ENCODE peak calls at places on chromosomes 11 and 22, in four cellular contexts. O, A, T and G are unnamed samples. For H4K20me1, the result is how much of the 10 kb centered on the place peaks cover.

GRCh38 chr11:67349036-67349435 is 4.3 kb downstream of the POLD4 start:
- DNase-seq in O (no peak), A (no peak), T (no peak), G (no peak)

GRCh38 chr22:47151490-47151889 is 389.0 kb downstream of the TBC1D22A start:
- DNase-seq in A (no peak), O (peak), T (no peak), G (no peak)

GRCh38 chr22:17982572-17983141 is 41.7 kb downstream of the MICAL3 start:
- DNase-seq in O (no peak), T (no peak), A (no peak), G (no peak)

GRCh38 chr22:38067771-38068360 is 10.7 kb downstream of the PICK1 start:
- DNase-seq in O (no peak), A (no peak), T (no peak), G (peak)

GRCh38 chr22:19659805-19660345 is 54.4 kb upstream of the SEPTIN5 start:
- DNase-seq in T (no peak), A (no peak), O (no peak), G (no peak)

GRCh38 chr22:25053153-25053805 is 100.8 kb downstream of the KIAA1671 start:
- DNase-seq in T (peak), O (no peak), A (no peak), G (no peak)

GRCh38 chr22:39180566-39180965 is 28.1 kb upstream of the CBX7 start:
- DNase-seq in A (no peak), O (no peak), T (no peak), G (no peak)

GRCh38 chr11:833114-833791 is 501 bp downstream of the CD151 start:
- DNase-seq in O (peak), A (no peak), T (no peak), G (peak)

GRCh38 chr22:38418589-38418988 is 36.4 kb downstream of the KCNJ4 start:
- DNase-seq in A (no peak), O (no peak), T (no peak), G (no peak)

GRCh38 chr11:589798-590197 is 13.5 kb downstream of the PHRF1 start:
- DNase-seq in T (no peak), A (no peak), O (no peak), G (no peak)

GRCh38 chr11:15074206-15075161 is 1.1 kb downstream of the CALCB start:
- DNase-seq in A (no peak), O (peak), T (peak), G (peak)

GRCh38 chr11:30411383-30411782 is 88.5 kb downstream of the ARL14EP start:
- DNase-seq in T (no peak), O (no peak), A (no peak), G (no peak)

GRCh38 chr22:30425327-30425615 is 297 bp upstream of the MTFP1 start:
- DNase-seq in O (no peak), A (no peak), T (no peak), G (no peak)
- H4K20me1 ChIP-seq in O (under half), A (under half), T (under half), G (under half)

DNA sequence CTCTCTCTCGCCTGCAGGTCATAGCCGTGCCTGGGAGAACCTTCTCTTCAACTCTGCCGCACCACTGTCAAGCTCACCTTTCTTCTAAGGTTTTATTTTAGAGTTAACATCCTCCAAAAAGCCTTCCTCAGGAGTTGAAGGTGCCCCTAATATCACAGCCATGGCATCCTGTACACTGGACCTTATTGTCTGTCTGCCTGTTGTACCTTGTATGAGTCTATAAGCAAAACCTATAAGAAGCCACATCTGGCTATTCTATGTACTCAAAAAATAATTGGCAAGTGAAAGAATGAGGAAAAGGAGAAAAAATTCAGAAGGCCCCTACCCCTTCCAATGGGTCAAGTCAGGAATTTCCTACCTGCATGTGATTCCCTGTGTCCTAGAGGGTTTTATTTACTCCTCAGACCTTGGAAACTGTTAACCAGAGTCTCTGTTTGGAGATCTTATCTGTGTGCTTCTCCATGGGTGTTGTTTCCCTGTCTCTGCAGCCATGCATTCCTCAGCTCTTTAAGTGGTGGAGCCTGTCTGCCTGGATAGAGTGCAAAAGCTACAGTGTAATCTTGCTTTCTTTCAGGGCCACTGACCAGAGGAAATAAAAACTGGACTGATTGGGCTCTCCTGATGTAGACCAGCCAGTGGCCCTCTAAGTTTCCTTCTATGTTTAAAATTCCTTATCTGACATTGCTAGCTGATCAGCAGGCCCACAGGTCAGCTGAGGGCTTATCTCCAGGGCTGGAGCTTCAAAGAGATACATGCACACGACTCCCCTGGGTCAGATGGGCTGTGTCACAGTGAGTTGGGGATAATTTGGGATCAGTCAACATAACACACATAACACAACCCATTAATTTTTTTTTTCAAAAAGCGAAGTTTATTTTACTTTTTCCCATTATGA is 37.6 kb upstream of the TMEM135 start:
- DNase-seq in O (peak), T (peak), A (no peak), G (peak)
- TF ChIP-seq JUND in O (peak), T (no peak), A (no peak), G (no peak)

GRCh38 chr22:33563568-33563967 is 356.7 kb downstream of the LARGE1 start:
- DNase-seq in O (no peak), T (no peak), A (no peak), G (no peak)
- TF ChIP-seq NFIC in O (no peak), T (no peak), A (no peak), G (no peak)

DNA sequence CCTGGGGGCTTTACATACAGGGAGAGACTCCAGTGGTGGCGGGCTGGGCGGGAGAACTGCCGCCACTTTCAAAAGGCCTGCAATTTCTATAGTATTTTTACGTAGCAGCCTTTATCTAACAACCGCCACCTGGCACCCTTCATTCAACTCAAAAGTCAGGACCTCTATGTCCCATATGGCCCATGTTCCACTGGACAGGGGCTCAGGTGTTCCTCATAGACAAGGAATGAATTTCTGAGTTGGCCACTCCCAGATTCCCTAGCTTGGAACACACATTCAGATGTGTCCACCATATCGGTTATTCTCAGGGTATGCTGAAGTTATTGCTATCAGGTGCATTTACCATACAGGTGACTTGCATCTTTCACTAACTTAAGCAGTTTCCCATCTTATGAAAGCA is 29.9 kb downstream of the RNF169 start:
- DNase-seq in O (no peak), A (no peak), T (no peak), G (no peak)
- H4K20me1 ChIP-seq in O (under half), A (under half), T (under half), G (half or more)

DNA sequence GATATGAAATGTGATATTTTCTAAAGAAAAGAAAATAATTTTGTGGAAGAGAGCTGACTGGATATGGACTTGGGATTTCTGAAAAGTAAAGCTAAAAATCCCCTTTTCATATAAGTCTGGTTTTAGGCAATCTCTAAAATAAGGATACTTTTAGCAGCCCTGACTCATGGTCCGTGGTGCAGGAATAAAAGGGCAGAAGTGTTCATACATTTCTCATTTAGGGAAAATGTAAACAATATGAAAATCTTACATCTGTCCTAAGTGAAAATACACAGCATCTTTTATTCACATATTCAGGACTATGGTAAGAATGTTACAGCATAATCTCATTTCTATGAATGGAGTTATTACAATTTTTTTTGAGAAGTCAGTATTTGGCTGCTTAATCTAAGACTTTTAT is 728 bp upstream of the ETS1 start:
- DNase-seq in O (no peak), T (no peak), A (no peak), G (no peak)
- TF ChIP-seq JUND in O (no peak), T (no peak), A (no peak), G (no peak)

DNA sequence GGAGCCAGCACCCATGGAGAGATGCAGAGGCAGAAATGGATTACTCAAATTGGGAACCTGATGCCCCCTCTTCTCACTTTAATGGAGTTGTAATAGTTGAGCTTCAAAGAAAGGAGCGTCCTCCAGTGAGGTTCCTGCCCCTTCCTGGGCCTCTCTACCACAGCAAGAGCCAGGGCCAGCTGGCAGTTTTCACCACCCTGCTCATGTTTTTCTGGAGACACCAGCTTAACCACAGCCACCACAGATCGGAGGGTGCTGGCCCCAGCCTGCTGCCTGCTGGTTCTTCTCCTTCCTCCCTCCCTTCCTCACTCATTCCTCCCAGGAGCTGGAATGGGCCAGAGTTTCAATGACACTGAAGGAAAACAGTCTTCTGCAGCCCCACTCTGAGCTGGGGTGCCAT is 57.8 kb downstream of the TRAF6 start:
- DNase-seq in T (no peak), A (no peak), O (no peak), G (no peak)
- TF ChIP-seq NFIC in T (no peak), A (no peak), O (no peak), G (no peak)